ENCODE peak calls at places on chromosomes 2 and 18, in nine cellular contexts. I is astrocyte; R is OCI-LY7; B is HL-60; N is left lung; H is heart left ventricle; J is testis; P is SK-N-SH; F is CD4-positive, alpha-beta T cell. V is an unnamed sample.

GRCh38 chr2:20213651-20214565 is 11.0 kb downstream of the SDC1 start:
- DNase-seq in I (no peak), R (peak; percentile 54), B (no peak), N (no peak), H (peak; percentile 37), J (no peak), P (no peak), F (no peak), V (no peak)

GRCh38 chr2:29114514-29114840 is 738 bp upstream of the CLIP4 start:
- DNase-seq in I (no peak), R (no peak), B (no peak), N (no peak), H (no peak), J (peak; percentile 37), P (peak; percentile 70), F (no peak), V (no peak)

GRCh38 chr2:6657872-6658271 is 207.8 kb downstream of the CMPK2 start:
- DNase-seq in I (no peak), R (no peak), B (no peak), N (no peak), H (no peak), J (no peak), P (no peak), F (no peak), V (no peak)

GRCh38 chr18:23357992-23358594 is 95.0 kb upstream of the RIOK3 start:
- DNase-seq in I (no peak), R (no peak), B (no peak), N (no peak), H (peak; percentile 79), J (peak; percentile 59), P (no peak), F (no peak), V (peak; percentile 41)

GRCh38 chr18:28150925-28151324 is 26.0 kb downstream of the CDH2 start:
- DNase-seq in I (no peak), R (no peak), B (no peak), N (no peak), H (no peak), J (no peak), P (no peak), F (no peak), V (no peak)

GRCh38 chr2:241863021-241863954 is 4.6 kb upstream of the PDCD1 start:
- DNase-seq in I (no peak), R (no peak), B (no peak), N (peak; percentile 70), H (peak; percentile 74), J (peak; percentile 64), P (peak; percentile 27), F (no peak), V (no peak)

GRCh38 chr2:28750316-28751101 is 1.1 kb upstream of the PPP1CB start:
- DNase-seq in I (peak; percentile 75), R (peak; percentile 39), B (no peak), N (no peak), H (no peak), J (no peak), P (peak; percentile 28), F (no peak), V (peak; percentile 38)

GRCh38 chr2:237966250-237966564 is 607 bp upstream of the UBE2F start:
- DNase-seq in I (no peak), R (no peak), B (no peak), N (no peak), H (no peak), J (no peak), P (no peak), F (no peak), V (no peak)

GRCh38 chr18:79257480-79257879 is 138.2 kb upstream of the NFATC1 start:
- DNase-seq in I (no peak), R (no peak), B (no peak), N (no peak), H (no peak), J (no peak), P (no peak), F (no peak), V (no peak)

GRCh38 chr2:238260879-238261278 is 21.0 kb upstream of the HES6 start:
- DNase-seq in I (peak; percentile 15), R (no peak), B (no peak), N (peak; percentile 73), H (peak; percentile 63), J (peak; percentile 39), P (no peak), F (no peak), V (no peak)

GRCh38 chr2:3958465-3958864 is 255.1 kb downstream of the DCDC2C start:
- DNase-seq in I (no peak), R (no peak), B (no peak), N (no peak), H (no peak), J (no peak), P (no peak), F (no peak), V (no peak)

GRCh38 chr18:669077-669476 is 11.6 kb downstream of the TYMS start:
- DNase-seq in I (no peak), R (no peak), B (no peak), N (no peak), H (no peak), J (no peak), P (no peak), F (no peak), V (no peak)

GRCh38 chr2:150710916-150711315 is 223.4 kb upstream of the RND3 start:
- DNase-seq in I (no peak), R (no peak), B (no peak), N (no peak), H (no peak), J (no peak), P (no peak), F (no peak), V (no peak)

GRCh38 chr2:44802409-44803099 is 138.9 kb upstream of the SIX3 start:
- DNase-seq in I (no peak), R (no peak), B (no peak), N (no peak), H (no peak), J (no peak), P (no peak), F (no peak), V (no peak)

GRCh38 chr18:76803814-76804213 is 18.5 kb upstream of the ZNF236 start:
- DNase-seq in I (peak; percentile 29), R (peak; percentile 56), B (peak; percentile 29), N (no peak), H (no peak), J (peak; percentile 82), P (peak; percentile 77), F (peak; percentile 55), V (peak; percentile 82)

GRCh38 chr2:140199312-140199711 is 1419.1 kb upstream of the NXPH2 start:
- DNase-seq in I (no peak), R (no peak), B (no peak), N (no peak), H (no peak), J (no peak), P (no peak), F (no peak), V (no peak)

DNA sequence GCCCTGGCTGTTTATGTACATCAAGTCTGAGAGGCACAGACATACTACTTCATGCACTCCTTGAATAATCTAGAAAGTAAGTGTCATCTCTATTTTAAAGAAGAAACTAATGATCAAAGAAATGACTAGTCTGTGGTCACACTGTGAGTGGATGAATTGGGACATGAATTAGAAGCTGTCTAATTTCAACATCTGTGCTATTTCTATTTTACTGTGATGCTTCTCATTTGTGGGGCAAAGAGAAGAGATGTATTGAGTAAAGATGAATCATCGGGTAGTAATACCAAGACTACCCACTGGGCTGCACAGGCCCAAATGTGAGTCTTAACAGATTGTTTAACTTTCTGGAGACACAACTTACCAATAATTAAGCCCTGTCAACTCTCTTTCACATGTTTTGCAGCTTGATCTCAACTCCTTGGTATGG is 42.4 kb upstream of the MTIF2 start:
- DNase-seq in I (no peak), R (peak; percentile 8), B (peak; percentile 57), N (no peak), H (no peak), J (no peak), P (no peak), F (no peak), V (no peak)
- TF ChIP-seq CTCF in I (no peak), R (peak; percentile 42), B (peak; percentile 13), N (no peak), H (no peak), J (no peak), P (peak; percentile 44), F (peak; percentile 16), V (no peak)

DNA sequence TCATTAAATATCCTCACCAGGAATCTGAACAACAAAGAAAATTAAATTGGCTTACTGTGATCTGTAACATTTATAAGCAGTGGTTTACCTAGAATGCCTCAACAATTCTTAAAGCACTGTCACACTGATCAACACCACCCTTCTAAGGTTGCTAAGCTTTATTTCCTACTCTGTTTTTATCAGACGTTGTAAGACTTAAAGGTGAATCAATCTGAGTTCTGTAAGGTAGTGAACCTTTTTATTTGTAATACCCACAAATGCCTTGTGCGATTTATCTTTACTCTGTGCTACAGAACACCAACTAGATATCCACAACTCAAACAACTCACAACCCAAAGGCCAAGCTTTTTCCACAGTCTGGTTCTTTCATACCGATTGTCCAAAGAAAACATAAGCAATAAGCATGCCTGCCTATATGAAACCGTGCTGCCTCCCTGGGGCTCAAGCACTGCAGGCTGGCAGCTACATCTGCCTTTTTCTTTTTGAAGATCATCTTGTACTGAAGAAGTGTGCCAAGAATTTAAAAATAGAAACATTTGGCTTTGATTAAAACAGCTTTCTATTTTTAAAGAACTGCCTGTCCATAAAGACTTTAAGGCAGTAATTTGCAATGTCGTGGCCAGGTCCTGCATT is 490.7 kb downstream of the NUP35 start:
- DNase-seq in I (peak; percentile 7), R (no peak), B (no peak), N (no peak), H (peak; percentile 58), J (peak; percentile 82), P (peak; percentile 9), F (no peak), V (no peak)
- H3K27ac ChIP-seq in I (no peak overlapping the region), R (no peak overlapping the region), B (no peak overlapping the region), N (no peak overlapping the region), H (peak overlapping the region; percentile 76), J (peak overlapping the region; percentile 47), P (peak overlapping the region; percentile 35), F (no peak overlapping the region), V (no peak overlapping the region)

GRCh38 chr2:86298411-86299390 is 38.7 kb downstream of the REEP1 start:
- DNase-seq in I (no peak), R (no peak), B (no peak), N (no peak), H (no peak), J (no peak), P (peak; percentile 30), F (no peak), V (no peak)
- TF ChIP-seq CTCF in I (no peak), R (no peak), B (no peak), N (no peak), H (peak; percentile 49), J (no peak), P (peak; percentile 16), F (no peak), V (no peak)

GRCh38 chr2:171530378-171530777 is 8.1 kb downstream of the CYBRD1 start:
- DNase-seq in I (no peak), R (no peak), B (no peak), N (no peak), H (no peak), J (no peak), P (no peak), F (no peak), V (no peak)
- H3K27ac ChIP-seq in I (no peak overlapping the region), R (no peak overlapping the region), B (no peak overlapping the region), N (no peak overlapping the region), H (no peak overlapping the region), J (no peak overlapping the region), P (no peak overlapping the region), F (no peak overlapping the region), V (no peak overlapping the region)